ENCODE peak calls at places on chromosome 5, in eight cellular contexts. U is HepG2, K is NB4, E is A549, N is K562, Z is H1, J is endothelial cell of umbilical vein, G is GM12878. M is an unnamed sample.

GRCh38 chr5:73370620-73371583 is 77.7 kb downstream of the FOXD1 start:
- DNase-seq in G (no peak), Z (no peak), N (no peak), J (peak; percentile 97), U (no peak), K (no peak), E (peak; percentile 87), M (peak; percentile 94)

GRCh38 chr5:146073239-146073900 is 32.0 kb downstream of the PLAC8L1 start:
- DNase-seq in G (no peak), E (no peak), Z (peak; percentile 65), N (no peak), U (no peak), K (no peak), J (no peak), M (no peak)

GRCh38 chr5:171419663-171420428 is 399 bp downstream of the FGF18 start:
- DNase-seq in G (no peak), E (peak; percentile 43), Z (peak; percentile 74), K (no peak), N (no peak), J (no peak), U (no peak), M (no peak)

GRCh38 chr5:141494761-141495455 is 6.0 kb downstream of the PCDHGC5 start:
- DNase-seq in E (no peak), K (no peak), U (no peak), Z (no peak), J (no peak), G (no peak), N (no peak), M (no peak)

GRCh38 chr5:163917741-163918140 is 412.3 kb downstream of the MAT2B start:
- DNase-seq in J (no peak), G (no peak), Z (no peak), E (no peak), K (peak; percentile 16), U (no peak), N (no peak), M (no peak)

GRCh38 chr5:179143446-179143845 is 83.3 kb downstream of the ZNF354C start:
- DNase-seq in J (no peak), U (peak; percentile 32), G (no peak), N (peak; percentile 20), E (no peak), K (peak; percentile 35), Z (no peak), M (peak; percentile 36)

GRCh38 chr5:145520335-145520734 is 314.8 kb downstream of the PRELID2 start:
- DNase-seq in K (no peak), E (no peak), Z (no peak), N (no peak), G (no peak), J (no peak), U (no peak), M (no peak)

GRCh38 chr5:59923465-59923864 is 29.9 kb upstream of the PDE4D start:
- DNase-seq in J (no peak), U (no peak), E (peak; percentile 25), K (no peak), G (no peak), Z (no peak), N (no peak), M (no peak)

GRCh38 chr5:126597156-126597555 is 2.1 kb upstream of the ALDH7A1 start:
- DNase-seq in E (peak; percentile 60), N (no peak), Z (no peak), K (peak; percentile 30), U (peak; percentile 83), G (no peak), J (peak; percentile 92), M (no peak)

GRCh38 chr5:76270214-76270613 is 132.9 kb upstream of the IQGAP2 start:
- DNase-seq in J (no peak), G (no peak), Z (no peak), E (no peak), N (no peak), U (no peak), K (no peak), M (no peak)

GRCh38 chr5:74575741-74576538 is 64.6 kb downstream of the ENC1 start:
- DNase-seq in Z (no peak), K (no peak), N (no peak), E (no peak), J (peak; percentile 89), G (no peak), U (no peak), M (no peak)

GRCh38 chr5:88419931-88420330 is 151.3 kb upstream of the TMEM161B start:
- DNase-seq in U (no peak), G (no peak), N (no peak), E (no peak), K (no peak), J (no peak), Z (no peak), M (no peak)

GRCh38 chr5:84290673-84291072 is 94.0 kb downstream of the EDIL3 start:
- DNase-seq in J (no peak), K (no peak), G (no peak), E (no peak), U (no peak), N (no peak), Z (no peak), M (no peak)

GRCh38 chr5:143404416-143405062 is 1.1 kb upstream of the NR3C1 start:
- DNase-seq in J (peak; percentile 80), E (peak; percentile 92), N (peak; percentile 72), U (peak; percentile 28), K (peak; percentile 85), G (no peak), Z (peak; percentile 70), M (no peak)

GRCh38 chr5:177507165-177507564 is 2.5 kb downstream of the DOK3 start:
- DNase-seq in K (peak; percentile 67), Z (no peak), J (peak; percentile 28), U (peak; percentile 51), G (no peak), E (peak; percentile 66), N (no peak), M (no peak)

GRCh38 chr5:137564475-137564961 is 65.4 kb upstream of the SPOCK1 start:
- DNase-seq in E (no peak), K (no peak), N (no peak), J (no peak), G (no peak), U (no peak), Z (no peak), M (no peak)

GRCh38 chr5:31194458-31194808 is 947 bp downstream of the CDH6 start:
- DNase-seq in J (no peak), U (no peak), G (no peak), E (peak; percentile 2), N (no peak), K (no peak), Z (no peak), M (no peak)

GRCh38 chr5:4584982-4585381 is 555.1 kb upstream of the ADAMTS16 start:
- DNase-seq in N (no peak), G (no peak), E (no peak), Z (no peak), J (no peak), U (no peak), K (no peak), M (no peak)

GRCh38 chr5:88979244-88979643 is 96.3 kb upstream of the MEF2C start:
- DNase-seq in G (peak; percentile 34), K (peak; percentile 2), U (no peak), Z (no peak), E (no peak), J (no peak), N (no peak), M (no peak)

DNA sequence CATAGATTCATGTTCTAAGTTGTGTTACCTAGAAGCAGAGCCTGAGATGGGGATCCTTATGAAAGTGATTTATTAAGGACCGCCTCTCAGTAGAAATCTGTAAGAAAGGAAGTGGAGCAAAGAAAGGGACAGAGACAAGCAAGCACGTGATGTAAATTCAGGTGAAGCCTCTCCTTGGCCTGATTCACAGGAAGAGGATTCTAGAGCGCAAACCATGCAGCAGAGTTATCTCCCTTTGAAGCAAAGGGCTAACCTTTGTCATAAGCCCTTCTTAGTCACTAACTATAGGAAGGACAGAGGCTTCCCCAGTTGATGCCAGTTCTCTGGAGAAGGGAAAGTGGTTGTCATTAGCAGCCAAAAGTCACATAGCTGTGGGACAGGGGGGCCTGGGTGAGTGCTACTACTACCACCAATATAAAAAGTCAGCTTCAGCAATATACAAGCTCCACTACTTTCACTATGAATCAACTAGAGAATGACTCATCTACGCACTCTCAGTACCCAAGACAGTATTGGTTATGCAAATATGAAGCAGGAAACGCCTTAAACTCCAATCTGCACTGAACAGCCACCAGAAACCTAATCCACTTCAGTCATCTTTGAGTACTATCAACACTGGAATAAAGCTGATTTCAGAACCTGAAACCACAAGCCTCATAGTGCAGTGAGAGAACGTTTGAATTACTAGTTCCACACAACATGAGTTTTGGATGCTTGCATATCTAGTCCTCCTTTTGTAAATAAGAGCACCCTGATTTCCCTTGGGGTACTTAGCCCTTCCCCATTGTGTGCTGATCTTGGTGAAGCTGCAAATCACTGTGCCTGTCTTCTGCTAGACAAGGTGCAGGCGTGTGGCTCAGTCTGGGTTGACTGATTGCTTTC is 162.7 kb downstream of the ZNF608 start:
- DNase-seq in E (peak; percentile 64), K (peak; percentile 18), Z (no peak), N (peak; percentile 28), G (peak; percentile 89), U (peak; percentile 65), J (peak; percentile 62), M (peak; percentile 40)
- TF ChIP-seq MAX in E (no peak), K (no peak), Z (no peak), N (no peak), G (no peak), U (no peak), J (no peak), M (no peak)

DNA sequence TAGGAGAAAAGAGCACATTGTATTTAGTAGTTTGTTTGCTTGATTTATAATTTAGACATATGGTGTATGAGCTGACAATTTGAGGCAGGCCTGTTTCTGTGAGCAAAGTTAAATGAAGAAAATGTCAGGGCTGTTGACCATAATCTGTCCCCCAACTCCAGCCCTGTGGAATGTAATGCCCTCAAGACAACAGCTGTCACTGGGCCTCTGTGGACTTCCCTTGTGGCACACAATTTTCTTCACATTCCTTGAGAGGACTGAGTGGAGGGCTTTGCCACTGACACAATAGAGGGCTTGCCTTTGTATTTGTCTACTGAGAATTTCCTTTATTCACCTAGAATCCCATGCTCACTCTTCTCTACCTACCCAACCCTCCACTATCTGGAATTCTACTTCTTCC is 141.2 kb upstream of the CD180 start:
- DNase-seq in N (no peak), G (no peak), J (no peak), K (no peak), E (no peak), U (no peak), Z (no peak), M (no peak)
- TF ChIP-seq CTCF in N (no peak), G (no peak), J (no peak), K (no peak), E (no peak), U (no peak), Z (no peak), M (no peak)

GRCh38 chr5:166639151-166639550 is 1652.3 kb upstream of the WWC1 start:
- DNase-seq in J (no peak), E (no peak), K (no peak), U (no peak), G (no peak), N (no peak), Z (no peak), M (no peak)
- TF ChIP-seq POLR2A in J (no peak), E (no peak), K (no peak), U (no peak), G (no peak), N (no peak), Z (no peak), M (no peak)

DNA sequence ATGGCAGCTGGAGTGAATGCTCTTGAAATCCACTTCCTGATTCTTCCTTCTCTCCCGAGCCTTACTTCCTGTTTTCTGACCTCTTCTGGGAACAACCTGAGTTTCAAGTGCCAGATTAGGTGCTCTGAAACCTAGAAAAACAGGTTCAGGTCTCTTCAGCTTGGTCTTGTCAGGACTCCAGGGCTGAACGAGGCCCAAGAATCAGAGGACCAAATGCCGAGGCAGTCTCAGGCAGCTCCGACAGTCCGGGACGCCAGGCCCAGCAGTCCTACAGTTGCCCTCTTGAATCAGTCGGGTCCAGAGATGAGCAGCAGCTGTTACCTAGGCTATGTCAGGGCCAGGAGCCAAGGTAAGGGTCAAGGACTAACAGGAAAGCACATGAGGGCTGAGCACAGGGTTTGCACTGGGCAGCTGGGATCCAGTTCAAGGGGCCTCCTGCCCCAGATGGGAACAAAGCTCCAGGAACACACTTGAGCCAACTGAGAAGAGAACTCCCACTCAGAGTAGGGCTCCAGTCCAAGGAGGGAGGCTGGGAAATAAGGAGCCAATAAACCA is 38.3 kb upstream of the ADRA1B start:
- DNase-seq in G (no peak), N (no peak), U (no peak), K (no peak), E (no peak), J (no peak), Z (no peak), M (no peak)
- TF ChIP-seq MAX in G (no peak), N (no peak), U (no peak), K (no peak), E (no peak), J (no peak), Z (no peak), M (no peak)